ENCODE peak calls at places on chromosomes 11 and 22, in eight cellular contexts. D, J, F, V, Q, Y, B and O are unnamed samples.

GRCh38 chr11:12674571-12674935 is 332 bp downstream of the TEAD1 start:
- DNase-seq in D (no peak), J (peak), F (no peak), V (no peak), Q (no peak), Y (no peak), B (peak), O (no peak)

GRCh38 chr11:117096140-117096972 is 1.9 kb downstream of the SIK3 start:
- DNase-seq in D (peak), J (peak), F (no peak), V (no peak), Q (peak), Y (peak), B (no peak), O (no peak)

GRCh38 chr11:36928621-36929020 is 330.6 kb upstream of the RAG2 start:
- DNase-seq in D (no peak), J (no peak), F (no peak), V (no peak), Q (no peak), Y (no peak), B (no peak), O (no peak)

GRCh38 chr22:40491990-40492631 is 121.7 kb downstream of the SGSM3 start:
- DNase-seq in D (no peak), J (no peak), F (peak), V (no peak), Q (peak), Y (no peak), B (peak), O (peak)

GRCh38 chr11:119055901-119056300 is 1.1 kb downstream of the HYOU1 start:
- DNase-seq in D (peak), J (no peak), F (peak), V (no peak), Q (peak), Y (no peak), B (no peak), O (peak)

GRCh38 chr11:65584723-65585171 is 8.9 kb downstream of the EHBP1L1 start:
- DNase-seq in D (no peak), J (no peak), F (no peak), V (no peak), Q (no peak), Y (no peak), B (no peak), O (no peak)

GRCh38 chr11:64923151-64923661 is 1.3 kb upstream of the PPP2R5B start:
- DNase-seq in D (no peak), J (no peak), F (no peak), V (no peak), Q (no peak), Y (no peak), B (no peak), O (no peak)

GRCh38 chr11:116539211-116539610 is 233.6 kb downstream of the BUD13 start:
- DNase-seq in D (no peak), J (no peak), F (no peak), V (no peak), Q (no peak), Y (no peak), B (no peak), O (no peak)

GRCh38 chr11:2924381-2924780 is 4.8 kb downstream of the PHLDA2 start:
- DNase-seq in D (no peak), J (no peak), F (no peak), V (no peak), Q (no peak), Y (no peak), B (no peak), O (no peak)

GRCh38 chr11:12161603-12162350 is 51.4 kb downstream of the MICAL2 start:
- DNase-seq in D (no peak), J (no peak), F (no peak), V (no peak), Q (no peak), Y (no peak), B (no peak), O (no peak)

GRCh38 chr22:29116397-29117123 is 43.7 kb downstream of the KREMEN1 start:
- DNase-seq in D (no peak), J (no peak), F (no peak), V (no peak), Q (no peak), Y (no peak), B (no peak), O (no peak)

GRCh38 chr22:39543095-39543494 is 10.5 kb upstream of the RPS19BP1 start:
- DNase-seq in D (no peak), J (peak), F (no peak), V (no peak), Q (peak), Y (no peak), B (no peak), O (no peak)

GRCh38 chr11:88474655-88475054 is 137.1 kb upstream of the CTSC start:
- DNase-seq in D (no peak), J (no peak), F (no peak), V (no peak), Q (peak), Y (no peak), B (no peak), O (no peak)

GRCh38 chr11:17699157-17700114 is 19.9 kb upstream of the MYOD1 start:
- DNase-seq in D (no peak), J (no peak), F (peak), V (no peak), Q (peak), Y (no peak), B (no peak), O (peak)

GRCh38 chr11:58060939-58061672 is 30.4 kb downstream of the OR6Q1 start:
- DNase-seq in D (no peak), J (no peak), F (peak), V (no peak), Q (no peak), Y (no peak), B (no peak), O (no peak)

GRCh38 chr11:98455500-98456186 is 565.1 kb upstream of the CNTN5 start:
- DNase-seq in D (no peak), J (no peak), F (no peak), V (no peak), Q (peak), Y (peak), B (no peak), O (no peak)

GRCh38 chr22:20595461-20595860 is 88.1 kb downstream of the MED15 start:
- DNase-seq in D (no peak), J (no peak), F (no peak), V (no peak), Q (no peak), Y (no peak), B (no peak), O (no peak)

GRCh38 chr22:26286091-26286780 is 117.0 kb downstream of the SEZ6L start:
- DNase-seq in D (no peak), J (no peak), F (no peak), V (no peak), Q (no peak), Y (no peak), B (no peak), O (no peak)

GRCh38 chr11:81224396-81224795 is 1509.3 kb downstream of the FAM181B start:
- DNase-seq in D (no peak), J (no peak), F (no peak), V (no peak), Q (no peak), Y (no peak), B (no peak), O (no peak)

GRCh38 chr11:70467196-70468085 is 69.1 kb downstream of the CTTN start:
- DNase-seq in D (peak), J (peak), F (peak), V (no peak), Q (peak), Y (no peak), B (peak), O (peak)

GRCh38 chr11:9069861-9070470 is 21.4 kb downstream of the SCUBE2 start:
- DNase-seq in D (no peak), J (no peak), F (no peak), V (no peak), Q (no peak), Y (no peak), B (no peak), O (no peak)

GRCh38 chr11:69380451-69380901 is 86.5 kb downstream of the MYEOV start:
- DNase-seq in D (no peak), J (no peak), F (no peak), V (no peak), Q (no peak), Y (no peak), B (no peak), O (no peak)

GRCh38 chr11:69711824-69712801 is 8.3 kb upstream of the FGF19 start:
- DNase-seq in D (no peak), J (peak), F (no peak), V (no peak), Q (peak), Y (no peak), B (no peak), O (no peak)

GRCh38 chr11:78082146-78082545 is 2.5 kb upstream of the NDUFC2 start:
- DNase-seq in D (no peak), J (no peak), F (no peak), V (no peak), Q (no peak), Y (no peak), B (no peak), O (no peak)

GRCh38 chr11:73958521-73959141 is 7.8 kb downstream of the DNAJB13 start:
- DNase-seq in D (no peak), J (no peak), F (no peak), V (no peak), Q (no peak), Y (no peak), B (no peak), O (no peak)

GRCh38 chr11:62556872-62557631 is 10.4 kb upstream of the AHNAK start:
- DNase-seq in D (no peak), J (peak), F (no peak), V (no peak), Q (peak), Y (no peak), B (no peak), O (no peak)

GRCh38 chr22:27283714-27284113 is 517.8 kb downstream of the MN1 start:
- DNase-seq in D (no peak), J (no peak), F (no peak), V (no peak), Q (peak), Y (no peak), B (no peak), O (no peak)

GRCh38 chr22:25475554-25476022 is 88.9 kb upstream of the GRK3 start:
- DNase-seq in D (no peak), J (no peak), F (peak), V (no peak), Q (no peak), Y (no peak), B (peak), O (peak)

GRCh38 chr11:108887436-108888238 is 222.8 kb downstream of the DDX10 start:
- DNase-seq in D (no peak), J (no peak), F (peak), V (no peak), Q (no peak), Y (no peak), B (no peak), O (no peak)

GRCh38 chr22:25365491-25366261 is 146.2 kb downstream of the CRYBB2 start:
- DNase-seq in D (no peak), J (no peak), F (peak), V (no peak), Q (no peak), Y (no peak), B (peak), O (no peak)